ENCODE peak calls at places on chromosomes 3 and 15, in four cellular contexts. C, Q, R and X are unnamed samples.

GRCh38 chr15:32774022-32774421 is 56.2 kb downstream of the GREM1 start:
- DNase-seq in C (no peak), Q (no peak), R (no peak), X (no peak)

GRCh38 chr3:8482960-8483665 is 18.5 kb upstream of the LMCD1 start:
- DNase-seq in C (no peak), Q (no peak), R (no peak), X (no peak)

GRCh38 chr15:49435201-49435600 is 12.2 kb downstream of the FGF7 start:
- DNase-seq in C (no peak), Q (no peak), R (no peak), X (no peak)

GRCh38 chr3:51371943-51372557 is 13.0 kb upstream of the MANF start:
- DNase-seq in C (peak; percentile 67), Q (no peak), R (peak; percentile 31), X (peak; percentile 56)

GRCh38 chr3:65685621-65686020 is 353.1 kb downstream of the MAGI1 start:
- DNase-seq in C (no peak), Q (no peak), R (no peak), X (no peak)

GRCh38 chr15:48636511-48636910 is 9.0 kb downstream of the FBN1 start:
- DNase-seq in C (no peak), Q (no peak), R (no peak), X (no peak)

GRCh38 chr3:194617827-194618226 is 15.4 kb downstream of the TMEM44 start:
- DNase-seq in C (no peak), Q (no peak), R (no peak), X (no peak)

GRCh38 chr15:85542895-85543331 is 162.5 kb downstream of the AKAP13 start:
- DNase-seq in C (no peak), Q (no peak), R (no peak), X (no peak)

GRCh38 chr3:192129586-192129985 is 597.8 kb downstream of the FGF12 start:
- DNase-seq in C (no peak), Q (no peak), R (no peak), X (no peak)

GRCh38 chr3:192133271-192133670 is 594.1 kb downstream of the FGF12 start:
- DNase-seq in C (no peak), Q (no peak), R (no peak), X (no peak)

GRCh38 chr3:192128060-192128459 is 599.3 kb downstream of the FGF12 start:
- DNase-seq in C (no peak), Q (peak; percentile 7), R (no peak), X (no peak)

GRCh38 chr3:192128922-192129321 is 598.4 kb downstream of the FGF12 start:
- DNase-seq in C (no peak), Q (peak; percentile 44), R (no peak), X (no peak)

GRCh38 chr3:192130534-192131132 is 596.7 kb downstream of the FGF12 start:
- DNase-seq in C (peak; percentile 59), Q (peak; percentile 13), R (peak; percentile 12), X (peak; percentile 24)
- TF ChIP-seq USF1 in C (no peak), Q (no peak), R (no peak), X (no peak)

GRCh38 chr3:31941230-31941632 is 39.8 kb downstream of the OSBPL10 start:
- DNase-seq in C (no peak), Q (no peak), R (no peak), X (no peak)
- TF ChIP-seq USF1 in C (no peak), Q (no peak), R (no peak), X (no peak)

GRCh38 chr3:100941046-100941445 is 52.2 kb downstream of the ABI3BP start:
- DNase-seq in C (no peak), Q (no peak), R (no peak), X (no peak)
- TF ChIP-seq USF1 in C (no peak), Q (no peak), R (no peak), X (no peak)

DNA sequence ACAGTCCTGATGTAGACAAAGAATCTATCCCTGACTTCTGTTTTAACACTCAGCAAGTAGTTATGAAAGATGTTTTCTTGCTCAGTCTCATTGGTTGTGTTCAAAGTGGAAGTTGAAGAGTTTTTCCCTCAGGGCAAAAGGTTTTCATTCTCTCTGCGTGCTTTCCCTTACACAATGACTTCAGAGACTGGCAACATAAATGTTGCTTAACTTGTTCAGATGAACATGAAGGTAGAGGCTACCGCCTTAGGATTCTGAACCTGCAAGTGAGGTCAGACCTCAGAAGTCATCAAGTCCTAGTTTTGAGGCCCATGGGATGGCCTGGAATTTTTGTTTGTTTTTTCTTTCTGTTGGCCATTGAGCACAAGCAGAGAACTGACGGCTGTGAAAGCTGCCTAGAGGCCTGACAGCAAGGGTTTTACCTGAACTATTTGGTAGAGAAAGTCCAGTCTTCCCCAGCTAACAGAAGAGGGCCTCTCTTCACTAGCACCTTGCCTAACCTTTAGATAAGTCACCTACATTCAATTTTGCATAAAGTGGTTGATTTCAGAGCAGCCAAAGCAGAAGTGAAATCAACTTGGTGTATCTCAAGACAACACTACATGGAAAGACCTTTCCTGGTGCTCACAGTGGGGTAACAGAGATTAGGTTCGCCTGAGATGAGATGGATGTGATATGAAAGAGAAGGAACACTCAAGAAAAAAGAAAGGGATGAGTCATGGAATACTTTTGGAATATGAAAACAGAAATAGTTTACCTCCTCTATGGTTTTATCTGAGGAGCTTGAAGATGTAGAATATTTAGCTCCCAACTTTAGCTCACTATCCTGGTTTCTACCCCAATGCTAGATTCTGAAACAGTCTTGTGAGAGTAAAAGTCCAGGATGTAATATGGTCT is 53.6 kb upstream of the AP4E1 start:
- DNase-seq in C (no peak), Q (peak; percentile 57), R (no peak), X (no peak)
- TF ChIP-seq USF1 in C (no peak), Q (no peak), R (no peak), X (no peak)

GRCh38 chr3:125374501-125374995 is 577 bp downstream of the ZNF148 start:
- DNase-seq in C (peak; percentile 49), Q (no peak), R (no peak), X (peak; percentile 86)
- TF ChIP-seq USF1 in C (no peak), Q (no peak), R (no peak), X (no peak)